ENCODE peak calls at places on chromosomes 4 and X, in five cellular contexts. M is SK-N-SH, I is GM23248, Y is upper lobe of left lung, E is body of pancreas. B is an unnamed sample.

GRCh38 chrX:7219153-7219705 is 71.3 kb upstream of the PUDP start:
- DNase-seq in M (no peak), I (no peak), Y (no peak), E (no peak), B (no peak)

GRCh38 chr4:82493721-82494425 is 63.5 kb downstream of the ENOPH1 start:
- DNase-seq in M (no peak), I (peak; percentile 79), Y (no peak), E (no peak), B (no peak)

GRCh38 chrX:131729295-131729694 is 185.4 kb downstream of the OR13H1 start:
- DNase-seq in M (peak; percentile 63), I (no peak), Y (peak; percentile 88), E (no peak), B (no peak)

GRCh38 chr4:110197421-110198398 is 705 bp downstream of the ELOVL6 start:
- DNase-seq in M (peak; percentile 58), I (peak; percentile 65), Y (peak; percentile 37), E (peak; percentile 17), B (peak; percentile 66)

GRCh38 chr4:183765121-183765990 is 106.3 kb downstream of the TRAPPC11 start:
- DNase-seq in M (no peak), I (no peak), Y (peak; percentile 28), E (peak; percentile 8), B (no peak)

GRCh38 chr4:132227349-132228165 is 921.5 kb upstream of the PCDH10 start:
- DNase-seq in M (peak; percentile 7), I (peak; percentile 51), Y (no peak), E (peak; percentile 38), B (no peak)

GRCh38 chr4:78409612-78410202 is 141.9 kb upstream of the ANXA3 start:
- DNase-seq in M (no peak), I (no peak), Y (no peak), E (no peak), B (peak; percentile 34)

GRCh38 chr4:138451264-138451663 is 209.1 kb upstream of the SLC7A11 start:
- DNase-seq in M (no peak), I (no peak), Y (no peak), E (no peak), B (no peak)

GRCh38 chrX:31392541-31392940 is 320.7 kb upstream of the FTHL17 start:
- DNase-seq in M (no peak), I (peak; percentile 6), Y (no peak), E (no peak), B (no peak)

GRCh38 chrX:107826286-107827136 is 845 bp downstream of the MID2 start:
- DNase-seq in M (peak; percentile 63), I (peak; percentile 67), Y (peak; percentile 29), E (peak; percentile 38), B (peak; percentile 9)

GRCh38 chr4:5554376-5554775 is 154.0 kb downstream of the EVC2 start:
- DNase-seq in M (no peak), I (no peak), Y (no peak), E (no peak), B (no peak)

GRCh38 chr4:156734965-156735895 is 236.4 kb downstream of the PDGFC start:
- DNase-seq in M (no peak), I (peak; percentile 44), Y (no peak), E (no peak), B (no peak)

GRCh38 chr4:76663794-76664193 is 228.8 kb downstream of the SHROOM3 start:
- DNase-seq in M (no peak), I (no peak), Y (no peak), E (no peak), B (peak; percentile 90)

GRCh38 chr4:139146926-139147547 is 30.0 kb downstream of the ELF2 start:
- DNase-seq in M (no peak), I (no peak), Y (no peak), E (no peak), B (no peak)

GRCh38 chr4:174835536-174835935 is 6.5 kb upstream of the GLRA3 start:
- DNase-seq in M (no peak), I (no peak), Y (no peak), E (no peak), B (no peak)

GRCh38 chrX:9378980-9379696 is 85.7 kb upstream of the TBL1X start:
- DNase-seq in M (no peak), I (peak; percentile 59), Y (no peak), E (no peak), B (no peak)

GRCh38 chr4:122131562-122132157 is 20.5 kb upstream of the BLTP1 start:
- DNase-seq in M (no peak), I (no peak), Y (no peak), E (no peak), B (peak; percentile 10)

GRCh38 chrX:122220644-122221373 is 963.3 kb upstream of the GRIA3 start:
- DNase-seq in M (no peak), I (no peak), Y (no peak), E (no peak), B (no peak)

GRCh38 chr4:56240554-56241190 is 146.6 kb downstream of the AASDH start:
- DNase-seq in M (peak; percentile 68), I (no peak), Y (no peak), E (no peak), B (peak; percentile 41)

GRCh38 chrX:56932653-56933339 is 62.5 kb downstream of the SPIN3 start:
- DNase-seq in M (no peak), I (no peak), Y (no peak), E (no peak), B (no peak)

GRCh38 chr4:22859318-22859717 is 166.6 kb downstream of the GBA3 start:
- DNase-seq in M (no peak), I (no peak), Y (no peak), E (no peak), B (no peak)

GRCh38 chr4:3473943-3474335 is 10.8 kb downstream of the DOK7 start:
- DNase-seq in M (no peak), I (no peak), Y (no peak), E (no peak), B (no peak)

GRCh38 chrX:9816094-9816700 is 30.0 kb downstream of the SHROOM2 start:
- DNase-seq in M (no peak), I (no peak), Y (no peak), E (no peak), B (no peak)

GRCh38 chr4:168907119-168907698 is 102.8 kb downstream of the CBR4 start:
- DNase-seq in M (no peak), I (peak; percentile 40), Y (no peak), E (no peak), B (no peak)

GRCh38 chr4:168914095-168914494 is 96.0 kb downstream of the CBR4 start:
- DNase-seq in M (no peak), I (no peak), Y (no peak), E (no peak), B (no peak)

GRCh38 chr4:168908093-168908492 is 102.0 kb downstream of the CBR4 start:
- DNase-seq in M (no peak), I (peak; percentile 53), Y (no peak), E (no peak), B (no peak)

DNA sequence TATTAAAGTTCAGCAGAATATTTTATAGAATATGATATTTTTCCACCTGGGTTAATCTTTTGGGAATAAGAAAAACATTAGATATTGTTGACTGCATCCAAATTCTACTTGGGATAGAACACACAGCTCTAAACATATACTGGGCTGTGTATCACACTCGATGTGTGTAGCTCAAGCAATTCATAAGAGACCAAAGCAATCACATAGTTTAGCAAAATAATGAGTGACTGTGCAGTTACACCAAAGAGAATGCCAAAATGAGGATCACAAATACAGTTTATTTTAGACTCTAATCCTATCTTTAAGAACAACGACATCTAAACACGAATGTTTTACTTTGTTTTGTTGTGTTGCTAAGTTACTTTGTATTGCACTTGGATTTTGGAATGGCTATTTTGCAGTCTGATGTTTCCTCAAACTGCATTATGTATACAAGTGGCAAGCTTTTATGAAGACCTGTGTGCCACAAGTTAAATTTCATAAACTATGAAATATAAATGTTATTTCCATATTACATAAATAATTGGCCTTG is 101.1 kb downstream of the CBR4 start:
- DNase-seq in M (no peak), I (peak; percentile 39), Y (no peak), E (no peak), B (peak; percentile 17)
- H3K36me3 ChIP-seq in M (peaks cover 65% of the 10 kb centered on the region), I (peaks cover 16% of the 10 kb centered on the region), Y (no peaks in the 10 kb centered on the region), E (peaks cover 2% of the 10 kb centered on the region), B (peaks cover 2% of the 10 kb centered on the region)

GRCh38 chrX:128460835-128461234 is 408.6 kb upstream of the ACTRT1 start:
- DNase-seq in M (peak; percentile 8), I (no peak), Y (no peak), E (no peak), B (no peak)

GRCh38 chrX:128464091-128464490 is 411.9 kb upstream of the ACTRT1 start:
- DNase-seq in M (no peak), I (no peak), Y (no peak), E (no peak), B (no peak)

GRCh38 chrX:128457674-128458073 is 405.5 kb upstream of the ACTRT1 start:
- DNase-seq in M (no peak), I (no peak), Y (no peak), E (no peak), B (no peak)

DNA sequence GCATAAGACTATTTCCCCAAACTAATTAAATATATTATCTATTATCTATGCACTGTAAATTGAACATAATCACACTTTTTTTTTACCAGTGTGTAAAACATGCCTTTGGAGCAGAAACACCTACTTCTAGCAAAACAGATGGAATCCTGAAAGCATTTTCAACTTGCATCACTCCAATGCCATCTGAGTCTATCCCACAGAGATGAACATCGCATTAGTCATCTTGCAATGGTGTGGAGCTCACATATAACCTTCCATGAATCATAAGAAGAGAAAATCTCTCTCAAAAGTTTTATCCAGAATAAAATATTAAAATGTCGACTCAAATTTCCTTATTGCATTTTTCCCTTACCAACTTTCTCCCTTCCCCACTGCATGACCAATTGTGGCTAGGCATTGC is 406.7 kb upstream of the ACTRT1 start:
- DNase-seq in M (no peak), I (peak; percentile 4), Y (no peak), E (no peak), B (no peak)
- H3K27ac ChIP-seq in M (no peak overlapping the region), I (no peak overlapping the region), Y (no peak overlapping the region), E (no peak overlapping the region), B (no peak overlapping the region)

GRCh38 chr4:1171306-1172227 is 816 bp downstream of the SPON2 start:
- DNase-seq in M (peak; percentile 68), I (peak; percentile 43), Y (peak; percentile 20), E (no peak), B (no peak)
- H3K27me3 ChIP-seq in M (peaks cover 12% of the 10 kb centered on the region), I (peaks cover 10% of the 10 kb centered on the region), Y (no peaks in the 10 kb centered on the region), E (no peaks in the 10 kb centered on the region), B (no peaks in the 10 kb centered on the region)

DNA sequence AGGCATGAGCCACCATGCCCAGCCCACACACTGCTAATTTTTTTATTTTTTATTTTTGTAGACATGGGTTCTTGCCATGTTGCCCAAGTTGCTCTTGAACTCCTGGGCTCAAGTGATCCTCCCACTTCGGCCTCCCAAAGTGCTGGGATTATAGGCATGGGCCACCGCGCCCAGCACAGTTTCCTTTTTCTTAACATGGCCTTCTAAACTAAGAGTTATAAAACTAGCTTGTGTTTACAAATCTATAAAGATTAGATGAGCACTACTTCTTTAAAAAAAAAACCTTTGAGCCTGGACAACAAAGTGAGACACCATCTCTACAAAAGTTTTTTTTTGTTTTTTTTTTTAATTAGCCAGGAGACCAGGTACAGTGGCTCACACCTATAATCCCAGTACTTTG is 10.7 kb downstream of the GRSF1 start:
- DNase-seq in M (no peak), I (no peak), Y (no peak), E (no peak), B (no peak)
- H3K36me3 ChIP-seq in M (peaks cover 43% of the 10 kb centered on the region), I (peaks cover 86% of the 10 kb centered on the region), Y (peaks cover 55% of the 10 kb centered on the region), E (peaks cover 48% of the 10 kb centered on the region), B (peaks cover 30% of the 10 kb centered on the region)

GRCh38 chr4:99300934-99301333 is 10.1 kb upstream of the ADH1A start:
- DNase-seq in M (no peak), I (peak; percentile 91), Y (peak; percentile 77), E (peak; percentile 82), B (peak; percentile 39)
- H3K27ac ChIP-seq in M (no peak overlapping the region), I (peak overlapping the region; percentile 40), Y (no peak overlapping the region), E (no peak overlapping the region), B (no peak overlapping the region)